ENCODE peak calls at places on chromosomes 16 and 17, in nine cellular contexts. One of them, this sample, is unnamed.

GRCh38 chr17:49603238-49603637 is 27.6 kb downstream of the NXPH3 start:
- DNase-seq in H9: no peak
- DNase-seq in K562: no peak
- DNase-seq in colonic mucosa: no peak
- DNase-seq in MM.1S: no peak
- DNase-seq in psoas muscle: no peak
- DNase-seq in uterus: no peak
- DNase-seq in heart right ventricle: no peak
- DNase-seq in Caco-2: no peak
- DNase-seq in this sample: no peak

GRCh38 chr16:54633943-54634362 is 296.7 kb upstream of the IRX5 start:
- DNase-seq in H9: peak
- DNase-seq in K562: peak
- DNase-seq in colonic mucosa: no peak
- DNase-seq in MM.1S: peak
- DNase-seq in psoas muscle: no peak
- DNase-seq in uterus: no peak
- DNase-seq in heart right ventricle: no peak
- DNase-seq in Caco-2: no peak
- DNase-seq in this sample: peak

GRCh38 chr16:81403601-81404391 is 40.8 kb upstream of the CMIP start:
- DNase-seq in H9: peak
- DNase-seq in K562: peak
- DNase-seq in colonic mucosa: peak
- DNase-seq in MM.1S: peak
- DNase-seq in psoas muscle: peak
- DNase-seq in uterus: peak
- DNase-seq in heart right ventricle: peak
- DNase-seq in Caco-2: peak
- DNase-seq in this sample: peak

GRCh38 chr17:64106918-64107317 is 23.0 kb downstream of the ERN1 start:
- DNase-seq in H9: no peak
- DNase-seq in K562: no peak
- DNase-seq in colonic mucosa: no peak
- DNase-seq in MM.1S: no peak
- DNase-seq in psoas muscle: no peak
- DNase-seq in uterus: no peak
- DNase-seq in heart right ventricle: no peak
- DNase-seq in Caco-2: no peak
- DNase-seq in this sample: no peak

GRCh38 chr16:84806256-84806889 is 13.4 kb upstream of the CRISPLD2 start:
- DNase-seq in H9: no peak
- DNase-seq in K562: peak
- DNase-seq in colonic mucosa: no peak
- DNase-seq in MM.1S: no peak
- DNase-seq in psoas muscle: peak
- DNase-seq in uterus: no peak
- DNase-seq in heart right ventricle: peak
- DNase-seq in Caco-2: no peak
- DNase-seq in this sample: peak

GRCh38 chr17:78862073-78863023 is 21.7 kb upstream of the USP36 start:
- DNase-seq in H9: no peak
- DNase-seq in K562: peak
- DNase-seq in colonic mucosa: peak
- DNase-seq in MM.1S: no peak
- DNase-seq in psoas muscle: peak
- DNase-seq in uterus: peak
- DNase-seq in heart right ventricle: peak
- DNase-seq in Caco-2: no peak
- DNase-seq in this sample: no peak

GRCh38 chr17:64154321-64155089 is 24.6 kb upstream of the ERN1 start:
- DNase-seq in H9: no peak
- DNase-seq in K562: no peak
- DNase-seq in colonic mucosa: no peak
- DNase-seq in MM.1S: no peak
- DNase-seq in psoas muscle: no peak
- DNase-seq in uterus: no peak
- DNase-seq in heart right ventricle: peak
- DNase-seq in Caco-2: no peak
- DNase-seq in this sample: no peak

GRCh38 chr16:85313541-85314208 is 201.4 kb upstream of the CIBAR2 start:
- DNase-seq in H9: no peak
- DNase-seq in K562: no peak
- DNase-seq in colonic mucosa: no peak
- DNase-seq in MM.1S: no peak
- DNase-seq in psoas muscle: no peak
- DNase-seq in uterus: no peak
- DNase-seq in heart right ventricle: no peak
- DNase-seq in Caco-2: no peak
- DNase-seq in this sample: no peak

GRCh38 chr16:84049403-84050060 is 6.9 kb upstream of the SLC38A8 start:
- DNase-seq in H9: no peak
- DNase-seq in K562: no peak
- DNase-seq in colonic mucosa: no peak
- DNase-seq in MM.1S: no peak
- DNase-seq in psoas muscle: peak
- DNase-seq in uterus: no peak
- DNase-seq in heart right ventricle: no peak
- DNase-seq in Caco-2: no peak
- DNase-seq in this sample: no peak

GRCh38 chr16:80899804-80900592 is 95.6 kb upstream of the CDYL2 start:
- DNase-seq in H9: no peak
- DNase-seq in K562: no peak
- DNase-seq in colonic mucosa: peak
- DNase-seq in MM.1S: no peak
- DNase-seq in psoas muscle: peak
- DNase-seq in uterus: peak
- DNase-seq in heart right ventricle: peak
- DNase-seq in Caco-2: no peak
- DNase-seq in this sample: peak

GRCh38 chr16:53692146-53692545 is 11.5 kb downstream of the RPGRIP1L start:
- DNase-seq in H9: peak
- DNase-seq in K562: no peak
- DNase-seq in colonic mucosa: no peak
- DNase-seq in MM.1S: no peak
- DNase-seq in psoas muscle: no peak
- DNase-seq in uterus: no peak
- DNase-seq in heart right ventricle: no peak
- DNase-seq in Caco-2: peak
- DNase-seq in this sample: no peak

GRCh38 chr16:9300252-9300651 is 208.8 kb downstream of the HAPSTR1 start:
- DNase-seq in H9: no peak
- DNase-seq in K562: no peak
- DNase-seq in colonic mucosa: no peak
- DNase-seq in MM.1S: no peak
- DNase-seq in psoas muscle: no peak
- DNase-seq in uterus: no peak
- DNase-seq in heart right ventricle: no peak
- DNase-seq in Caco-2: no peak
- DNase-seq in this sample: no peak

DNA sequence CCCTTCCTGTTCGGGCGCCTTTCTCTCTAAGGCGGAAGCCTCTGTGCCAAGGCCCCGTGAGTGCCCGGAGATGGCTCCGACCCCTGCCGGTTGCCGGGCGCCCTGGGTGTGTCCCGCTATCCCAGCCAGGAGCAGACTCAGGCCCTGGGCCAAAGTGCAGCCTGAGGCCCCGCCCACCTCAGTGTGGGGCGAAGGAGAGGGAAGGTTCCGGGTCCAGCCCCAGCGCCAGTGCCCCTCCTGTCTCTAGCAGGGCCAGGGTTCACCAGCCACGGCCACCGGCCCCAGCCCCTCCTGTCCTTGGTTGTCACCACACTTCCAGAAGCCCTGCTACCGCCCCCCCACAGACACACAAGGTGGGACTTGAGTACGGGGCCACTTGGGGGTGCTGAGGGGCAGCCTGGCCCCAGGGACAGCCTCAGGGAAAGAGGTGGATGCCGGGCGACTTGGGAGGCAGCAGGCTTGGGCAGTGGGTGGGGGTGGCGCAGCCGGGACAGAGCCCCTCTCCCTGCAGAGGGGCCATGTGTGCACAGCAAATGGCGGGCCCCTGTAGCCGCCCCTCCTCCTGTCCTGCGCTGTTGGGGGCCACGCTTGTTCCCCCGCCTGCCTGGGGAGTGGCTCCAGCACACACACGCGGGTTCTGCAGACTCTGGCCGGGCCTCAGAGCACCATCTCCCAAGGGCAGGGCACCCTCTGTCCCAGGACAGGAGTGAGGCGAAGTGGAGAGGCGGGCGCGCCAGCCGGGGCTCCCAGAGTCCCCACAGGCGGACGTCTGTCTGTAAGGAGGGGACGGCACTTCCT is 6.0 kb downstream of the C1QTNF8 start:
- DNase-seq in H9: no peak
- DNase-seq in K562: peak
- DNase-seq in colonic mucosa: peak
- DNase-seq in MM.1S: no peak
- DNase-seq in psoas muscle: peak
- DNase-seq in uterus: peak
- DNase-seq in heart right ventricle: peak
- DNase-seq in Caco-2: peak
- DNase-seq in this sample: no peak
- TF ChIP-seq CTCF in H9: no peak
- TF ChIP-seq CTCF in K562: no peak
- TF ChIP-seq CTCF in colonic mucosa: peak
- TF ChIP-seq CTCF in MM.1S: no peak
- TF ChIP-seq CTCF in psoas muscle: no peak
- TF ChIP-seq CTCF in uterus: no peak
- TF ChIP-seq CTCF in heart right ventricle: peak
- TF ChIP-seq CTCF in Caco-2: peak
- TF ChIP-seq CTCF in this sample: no peak

DNA sequence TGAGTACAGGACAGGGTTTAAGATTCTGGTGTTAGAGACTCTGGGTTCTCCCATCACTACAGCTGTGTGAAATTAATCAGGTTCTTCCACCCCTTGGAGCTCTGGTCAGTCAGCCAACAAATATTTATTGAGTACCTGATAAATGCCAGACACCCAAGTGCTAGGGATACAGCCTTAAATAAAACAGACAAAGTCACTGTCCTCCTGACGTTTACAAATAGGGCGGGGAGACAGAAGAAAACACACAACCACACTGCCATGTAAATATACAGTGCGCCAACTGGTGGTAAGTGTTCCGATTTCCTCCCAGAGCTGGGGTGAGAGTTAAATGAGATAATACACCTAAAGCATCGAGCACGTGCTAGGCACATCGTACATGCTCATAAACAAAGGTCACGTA is 121.0 kb downstream of the COPRS start:
- DNase-seq in H9: no peak
- DNase-seq in K562: no peak
- DNase-seq in colonic mucosa: no peak
- DNase-seq in MM.1S: no peak
- DNase-seq in psoas muscle: no peak
- DNase-seq in uterus: no peak
- DNase-seq in heart right ventricle: no peak
- DNase-seq in Caco-2: no peak
- DNase-seq in this sample: no peak
- TF ChIP-seq CTCF in H9: no peak
- TF ChIP-seq CTCF in K562: no peak
- TF ChIP-seq CTCF in colonic mucosa: no peak
- TF ChIP-seq CTCF in MM.1S: no peak
- TF ChIP-seq CTCF in psoas muscle: no peak
- TF ChIP-seq CTCF in uterus: no peak
- TF ChIP-seq CTCF in heart right ventricle: peak
- TF ChIP-seq CTCF in Caco-2: no peak
- TF ChIP-seq CTCF in this sample: peak

GRCh38 chr16:56011808-56012478 is 136.8 kb upstream of the CES5A start:
- DNase-seq in H9: no peak
- DNase-seq in K562: no peak
- DNase-seq in colonic mucosa: no peak
- DNase-seq in MM.1S: no peak
- DNase-seq in psoas muscle: no peak
- DNase-seq in uterus: no peak
- DNase-seq in heart right ventricle: no peak
- DNase-seq in Caco-2: no peak
- DNase-seq in this sample: no peak
- TF ChIP-seq CTCF in H9: no peak
- TF ChIP-seq CTCF in K562: no peak
- TF ChIP-seq CTCF in colonic mucosa: no peak
- TF ChIP-seq CTCF in MM.1S: no peak
- TF ChIP-seq CTCF in psoas muscle: no peak
- TF ChIP-seq CTCF in uterus: no peak
- TF ChIP-seq CTCF in heart right ventricle: no peak
- TF ChIP-seq CTCF in Caco-2: no peak
- TF ChIP-seq CTCF in this sample: no peak

GRCh38 chr17:28368306-28368831 is 1.7 kb downstream of the VTN start:
- DNase-seq in H9: no peak
- DNase-seq in K562: no peak
- DNase-seq in colonic mucosa: no peak
- DNase-seq in MM.1S: no peak
- DNase-seq in psoas muscle: no peak
- DNase-seq in uterus: no peak
- DNase-seq in heart right ventricle: no peak
- DNase-seq in Caco-2: peak
- DNase-seq in this sample: no peak

GRCh38 chr17:28370744-28371103 is 617 bp upstream of the VTN start:
- DNase-seq in H9: no peak
- DNase-seq in K562: no peak
- DNase-seq in colonic mucosa: no peak
- DNase-seq in MM.1S: no peak
- DNase-seq in psoas muscle: no peak
- DNase-seq in uterus: no peak
- DNase-seq in heart right ventricle: no peak
- DNase-seq in Caco-2: no peak
- DNase-seq in this sample: no peak

GRCh38 chr17:28368915-28369683 is 1.0 kb downstream of the VTN start:
- DNase-seq in H9: no peak
- DNase-seq in K562: no peak
- DNase-seq in colonic mucosa: no peak
- DNase-seq in MM.1S: no peak
- DNase-seq in psoas muscle: no peak
- DNase-seq in uterus: no peak
- DNase-seq in heart right ventricle: no peak
- DNase-seq in Caco-2: no peak
- DNase-seq in this sample: no peak

GRCh38 chr17:28370035-28370743 is at the start of gene VTN:
- DNase-seq in H9: peak
- DNase-seq in K562: peak
- DNase-seq in colonic mucosa: no peak
- DNase-seq in MM.1S: no peak
- DNase-seq in psoas muscle: no peak
- DNase-seq in uterus: peak
- DNase-seq in heart right ventricle: no peak
- DNase-seq in Caco-2: peak
- DNase-seq in this sample: peak

GRCh38 chr17:28369684-28370034 is 448 bp downstream of the VTN start:
- DNase-seq in H9: peak
- DNase-seq in K562: no peak
- DNase-seq in colonic mucosa: no peak
- DNase-seq in MM.1S: no peak
- DNase-seq in psoas muscle: no peak
- DNase-seq in uterus: no peak
- DNase-seq in heart right ventricle: no peak
- DNase-seq in Caco-2: peak
- DNase-seq in this sample: no peak
- TF ChIP-seq CTCF in H9: no peak
- TF ChIP-seq CTCF in K562: no peak
- TF ChIP-seq CTCF in colonic mucosa: no peak
- TF ChIP-seq CTCF in MM.1S: no peak
- TF ChIP-seq CTCF in psoas muscle: no peak
- TF ChIP-seq CTCF in uterus: no peak
- TF ChIP-seq CTCF in heart right ventricle: no peak
- TF ChIP-seq CTCF in Caco-2: peak
- TF ChIP-seq CTCF in this sample: no peak

GRCh38 chr16:2428051-2428786 is 1.0 kb upstream of the CCNF start:
- DNase-seq in H9: peak
- DNase-seq in K562: peak
- DNase-seq in colonic mucosa: peak
- DNase-seq in MM.1S: peak
- DNase-seq in psoas muscle: no peak
- DNase-seq in uterus: peak
- DNase-seq in heart right ventricle: peak
- DNase-seq in Caco-2: peak
- DNase-seq in this sample: peak
- TF ChIP-seq CTCF in H9: peak
- TF ChIP-seq CTCF in K562: peak
- TF ChIP-seq CTCF in colonic mucosa: peak
- TF ChIP-seq CTCF in MM.1S: peak
- TF ChIP-seq CTCF in psoas muscle: no peak
- TF ChIP-seq CTCF in uterus: no peak
- TF ChIP-seq CTCF in heart right ventricle: peak
- TF ChIP-seq CTCF in Caco-2: peak
- TF ChIP-seq CTCF in this sample: peak

This sample was measured in BE2C.